ENCODE peak calls at places on chromosomes 13 and 19, in six cellular contexts. One of them, this sample, is unnamed.

GRCh38 chr13:91647361-91647970 is 249.0 kb downstream of the GPC5 start:
- DNase-seq in hepatic stellate cell: no peak
- DNase-seq in HFF-Myc: no peak
- DNase-seq in brain microvascular endothelial cell: no peak
- DNase-seq in NCI-H2029 treated with DMSO at 0.1 percent for 48 hours: no peak
- DNase-seq in astrocyte: peak
- DNase-seq in this sample: peak

GRCh38 chr13:35157143-35157755 is 215.2 kb downstream of the NBEA start:
- DNase-seq in HFF-Myc: peak
- DNase-seq in NCI-H2029 treated with DMSO at 0.1 percent for 48 hours: no peak
- DNase-seq in hepatic stellate cell: peak
- DNase-seq in brain microvascular endothelial cell: peak
- DNase-seq in astrocyte: peak
- DNase-seq in this sample: peak

GRCh38 chr19:5539431-5539833 is 28.3 kb downstream of the TINCR start:
- DNase-seq in NCI-H2029 treated with DMSO at 0.1 percent for 48 hours: no peak
- DNase-seq in HFF-Myc: no peak
- DNase-seq in hepatic stellate cell: no peak
- DNase-seq in astrocyte: no peak
- DNase-seq in brain microvascular endothelial cell: no peak
- DNase-seq in this sample: no peak

GRCh38 chr13:27125357-27126282 is 46.0 kb downstream of the USP12 start:
- DNase-seq in astrocyte: no peak
- DNase-seq in NCI-H2029 treated with DMSO at 0.1 percent for 48 hours: peak
- DNase-seq in hepatic stellate cell: no peak
- DNase-seq in HFF-Myc: no peak
- DNase-seq in brain microvascular endothelial cell: no peak
- DNase-seq in this sample: peak

GRCh38 chr19:18090545-18091216 is 3.9 kb upstream of the IL12RB1 start:
- DNase-seq in astrocyte: no peak
- DNase-seq in NCI-H2029 treated with DMSO at 0.1 percent for 48 hours: no peak
- DNase-seq in hepatic stellate cell: peak
- DNase-seq in HFF-Myc: no peak
- DNase-seq in brain microvascular endothelial cell: peak
- DNase-seq in this sample: no peak

GRCh38 chr13:90445179-90445578 is 902.3 kb upstream of the MIR17HG start:
- DNase-seq in NCI-H2029 treated with DMSO at 0.1 percent for 48 hours: no peak
- DNase-seq in hepatic stellate cell: peak
- DNase-seq in brain microvascular endothelial cell: peak
- DNase-seq in HFF-Myc: peak
- DNase-seq in astrocyte: peak
- DNase-seq in this sample: peak

GRCh38 chr13:111110054-111110453 is 5.1 kb upstream of the ARHGEF7 start:
- DNase-seq in NCI-H2029 treated with DMSO at 0.1 percent for 48 hours: no peak
- DNase-seq in astrocyte: no peak
- DNase-seq in hepatic stellate cell: no peak
- DNase-seq in HFF-Myc: no peak
- DNase-seq in brain microvascular endothelial cell: no peak
- DNase-seq in this sample: no peak

GRCh38 chr13:24275041-24275440 is 34.3 kb upstream of the C1QTNF9 start:
- DNase-seq in brain microvascular endothelial cell: no peak
- DNase-seq in NCI-H2029 treated with DMSO at 0.1 percent for 48 hours: no peak
- DNase-seq in astrocyte: no peak
- DNase-seq in hepatic stellate cell: no peak
- DNase-seq in HFF-Myc: no peak
- DNase-seq in this sample: no peak

GRCh38 chr13:83549671-83550070 is 332.6 kb downstream of the SLITRK1 start:
- DNase-seq in astrocyte: no peak
- DNase-seq in brain microvascular endothelial cell: no peak
- DNase-seq in hepatic stellate cell: no peak
- DNase-seq in NCI-H2029 treated with DMSO at 0.1 percent for 48 hours: no peak
- DNase-seq in HFF-Myc: no peak
- DNase-seq in this sample: no peak

GRCh38 chr13:104327217-104327616 is 1261.0 kb upstream of the SLC10A2 start:
- DNase-seq in HFF-Myc: no peak
- DNase-seq in hepatic stellate cell: no peak
- DNase-seq in brain microvascular endothelial cell: no peak
- DNase-seq in astrocyte: peak
- DNase-seq in NCI-H2029 treated with DMSO at 0.1 percent for 48 hours: no peak
- DNase-seq in this sample: no peak

GRCh38 chr13:23443878-23444277 is 10.4 kb upstream of the SACS start:
- DNase-seq in HFF-Myc: no peak
- DNase-seq in NCI-H2029 treated with DMSO at 0.1 percent for 48 hours: no peak
- DNase-seq in astrocyte: no peak
- DNase-seq in hepatic stellate cell: no peak
- DNase-seq in brain microvascular endothelial cell: no peak
- DNase-seq in this sample: no peak

GRCh38 chr19:3175761-3176714 is 2.5 kb upstream of the S1PR4 start:
- DNase-seq in NCI-H2029 treated with DMSO at 0.1 percent for 48 hours: no peak
- DNase-seq in brain microvascular endothelial cell: no peak
- DNase-seq in astrocyte: peak
- DNase-seq in hepatic stellate cell: no peak
- DNase-seq in HFF-Myc: peak
- DNase-seq in this sample: peak

GRCh38 chr13:27168086-27168485 is 3.5 kb downstream of the USP12 start:
- DNase-seq in astrocyte: no peak
- DNase-seq in brain microvascular endothelial cell: no peak
- DNase-seq in hepatic stellate cell: no peak
- DNase-seq in HFF-Myc: no peak
- DNase-seq in NCI-H2029 treated with DMSO at 0.1 percent for 48 hours: peak
- DNase-seq in this sample: no peak

GRCh38 chr13:41085961-41086360 is 24.7 kb downstream of the WBP4 start:
- DNase-seq in NCI-H2029 treated with DMSO at 0.1 percent for 48 hours: no peak
- DNase-seq in brain microvascular endothelial cell: no peak
- DNase-seq in HFF-Myc: no peak
- DNase-seq in hepatic stellate cell: no peak
- DNase-seq in astrocyte: no peak
- DNase-seq in this sample: no peak

GRCh38 chr13:31207630-31208549 is 8.1 kb downstream of the B3GLCT start:
- DNase-seq in NCI-H2029 treated with DMSO at 0.1 percent for 48 hours: peak
- DNase-seq in brain microvascular endothelial cell: peak
- DNase-seq in astrocyte: peak
- DNase-seq in HFF-Myc: no peak
- DNase-seq in hepatic stellate cell: no peak
- DNase-seq in this sample: no peak

GRCh38 chr13:77828815-77829214 is 89.8 kb downstream of the EDNRB start:
- DNase-seq in NCI-H2029 treated with DMSO at 0.1 percent for 48 hours: no peak
- DNase-seq in brain microvascular endothelial cell: no peak
- DNase-seq in astrocyte: no peak
- DNase-seq in HFF-Myc: no peak
- DNase-seq in hepatic stellate cell: no peak
- DNase-seq in this sample: no peak

GRCh38 chr13:93270769-93271753 is 44.5 kb downstream of the GPC6 start:
- DNase-seq in astrocyte: no peak
- DNase-seq in NCI-H2029 treated with DMSO at 0.1 percent for 48 hours: no peak
- DNase-seq in HFF-Myc: no peak
- DNase-seq in hepatic stellate cell: no peak
- DNase-seq in brain microvascular endothelial cell: no peak
- DNase-seq in this sample: no peak

GRCh38 chr13:44347301-44347700 is 26.3 kb upstream of the SERP2 start:
- DNase-seq in HFF-Myc: no peak
- DNase-seq in astrocyte: no peak
- DNase-seq in brain microvascular endothelial cell: no peak
- DNase-seq in NCI-H2029 treated with DMSO at 0.1 percent for 48 hours: no peak
- DNase-seq in hepatic stellate cell: no peak
- DNase-seq in this sample: no peak

GRCh38 chr19:32372726-32373613 is 27.6 kb downstream of the ZNF507 start:
- DNase-seq in astrocyte: no peak
- DNase-seq in brain microvascular endothelial cell: peak
- DNase-seq in HFF-Myc: no peak
- DNase-seq in hepatic stellate cell: no peak
- DNase-seq in NCI-H2029 treated with DMSO at 0.1 percent for 48 hours: no peak
- DNase-seq in this sample: peak

GRCh38 chr13:42043676-42044075 is 4.8 kb upstream of the DGKH start:
- DNase-seq in brain microvascular endothelial cell: no peak
- DNase-seq in NCI-H2029 treated with DMSO at 0.1 percent for 48 hours: no peak
- DNase-seq in astrocyte: no peak
- DNase-seq in hepatic stellate cell: no peak
- DNase-seq in HFF-Myc: no peak
- DNase-seq in this sample: no peak

GRCh38 chr19:54388001-54388802 is 23.5 kb upstream of the LAIR1 start:
- DNase-seq in astrocyte: no peak
- DNase-seq in NCI-H2029 treated with DMSO at 0.1 percent for 48 hours: no peak
- DNase-seq in hepatic stellate cell: no peak
- DNase-seq in brain microvascular endothelial cell: no peak
- DNase-seq in HFF-Myc: no peak
- DNase-seq in this sample: no peak

GRCh38 chr19:16288544-16288943 is 36.1 kb upstream of the KLF2 start:
- DNase-seq in brain microvascular endothelial cell: no peak
- DNase-seq in hepatic stellate cell: no peak
- DNase-seq in astrocyte: no peak
- DNase-seq in HFF-Myc: no peak
- DNase-seq in NCI-H2029 treated with DMSO at 0.1 percent for 48 hours: no peak
- DNase-seq in this sample: no peak

GRCh38 chr13:99471231-99472202 is 29.8 kb upstream of the TM9SF2 start:
- DNase-seq in NCI-H2029 treated with DMSO at 0.1 percent for 48 hours: no peak
- DNase-seq in astrocyte: no peak
- DNase-seq in HFF-Myc: no peak
- DNase-seq in hepatic stellate cell: no peak
- DNase-seq in brain microvascular endothelial cell: no peak
- DNase-seq in this sample: no peak

GRCh38 chr19:36266375-36266961 is 51.6 kb downstream of the ZNF146 start:
- DNase-seq in hepatic stellate cell: no peak
- DNase-seq in astrocyte: no peak
- DNase-seq in HFF-Myc: no peak
- DNase-seq in NCI-H2029 treated with DMSO at 0.1 percent for 48 hours: no peak
- DNase-seq in brain microvascular endothelial cell: no peak
- DNase-seq in this sample: peak

GRCh38 chr13:51769455-51770127 is 34.4 kb downstream of the DHRS12 start:
- DNase-seq in astrocyte: no peak
- DNase-seq in hepatic stellate cell: no peak
- DNase-seq in brain microvascular endothelial cell: no peak
- DNase-seq in HFF-Myc: no peak
- DNase-seq in NCI-H2029 treated with DMSO at 0.1 percent for 48 hours: no peak
- DNase-seq in this sample: peak

GRCh38 chr13:26821766-26822165 is 61.2 kb upstream of the GPR12 start:
- DNase-seq in brain microvascular endothelial cell: no peak
- DNase-seq in NCI-H2029 treated with DMSO at 0.1 percent for 48 hours: no peak
- DNase-seq in astrocyte: no peak
- DNase-seq in HFF-Myc: no peak
- DNase-seq in hepatic stellate cell: no peak
- DNase-seq in this sample: no peak

GRCh38 chr13:98004107-98004506 is 50.6 kb downstream of the IPO5 start:
- DNase-seq in astrocyte: peak
- DNase-seq in brain microvascular endothelial cell: peak
- DNase-seq in HFF-Myc: no peak
- DNase-seq in NCI-H2029 treated with DMSO at 0.1 percent for 48 hours: no peak
- DNase-seq in hepatic stellate cell: peak
- DNase-seq in this sample: no peak

GRCh38 chr19:10110076-10110971 is 1.2 kb upstream of the P2RY11 start:
- DNase-seq in astrocyte: no peak
- DNase-seq in NCI-H2029 treated with DMSO at 0.1 percent for 48 hours: no peak
- DNase-seq in brain microvascular endothelial cell: no peak
- DNase-seq in HFF-Myc: no peak
- DNase-seq in hepatic stellate cell: no peak
- DNase-seq in this sample: no peak

GRCh38 chr13:113369189-113369588 is 5.3 kb upstream of the GRTP1 start:
- DNase-seq in hepatic stellate cell: no peak
- DNase-seq in HFF-Myc: no peak
- DNase-seq in astrocyte: no peak
- DNase-seq in NCI-H2029 treated with DMSO at 0.1 percent for 48 hours: no peak
- DNase-seq in brain microvascular endothelial cell: no peak
- DNase-seq in this sample: no peak

GRCh38 chr13:32019612-32020233 is 11.9 kb upstream of the FRY start:
- DNase-seq in hepatic stellate cell: peak
- DNase-seq in NCI-H2029 treated with DMSO at 0.1 percent for 48 hours: no peak
- DNase-seq in astrocyte: peak
- DNase-seq in brain microvascular endothelial cell: peak
- DNase-seq in HFF-Myc: peak
- DNase-seq in this sample: peak

GRCh38 chr13:74450976-74451375 is 316.8 kb upstream of the KLF12 start:
- DNase-seq in brain microvascular endothelial cell: no peak
- DNase-seq in NCI-H2029 treated with DMSO at 0.1 percent for 48 hours: no peak
- DNase-seq in astrocyte: peak
- DNase-seq in HFF-Myc: no peak
- DNase-seq in hepatic stellate cell: no peak
- DNase-seq in this sample: no peak

GRCh38 chr19:38417544-38418506 is 8.2 kb downstream of the RASGRP4 start:
- DNase-seq in astrocyte: no peak
- DNase-seq in hepatic stellate cell: no peak
- DNase-seq in HFF-Myc: no peak
- DNase-seq in brain microvascular endothelial cell: no peak
- DNase-seq in NCI-H2029 treated with DMSO at 0.1 percent for 48 hours: no peak
- DNase-seq in this sample: no peak

GRCh38 chr19:6654347-6655310 is 15.3 kb downstream of the TNFSF14 start:
- DNase-seq in HFF-Myc: no peak
- DNase-seq in hepatic stellate cell: no peak
- DNase-seq in NCI-H2029 treated with DMSO at 0.1 percent for 48 hours: no peak
- DNase-seq in brain microvascular endothelial cell: no peak
- DNase-seq in astrocyte: no peak
- DNase-seq in this sample: no peak

GRCh38 chr13:91133941-91134772 is 213.3 kb upstream of the MIR17HG start:
- DNase-seq in hepatic stellate cell: peak
- DNase-seq in brain microvascular endothelial cell: peak
- DNase-seq in HFF-Myc: peak
- DNase-seq in NCI-H2029 treated with DMSO at 0.1 percent for 48 hours: no peak
- DNase-seq in astrocyte: peak
- DNase-seq in this sample: peak

GRCh38 chr13:111031531-111031961 is 83.6 kb upstream of the ARHGEF7 start:
- DNase-seq in HFF-Myc: peak
- DNase-seq in brain microvascular endothelial cell: peak
- DNase-seq in NCI-H2029 treated with DMSO at 0.1 percent for 48 hours: no peak
- DNase-seq in astrocyte: peak
- DNase-seq in hepatic stellate cell: peak
- DNase-seq in this sample: peak

This sample was measured in trophoblast cell.